ENCODE peak calls at places on chromosomes 5 and 9, in seven cellular contexts. B is endothelial cell, A is thoracic aorta, J is bronchial epithelial cell, X is heart right ventricle, W is WTC11, K is astrocyte of the spinal cord. L is an unnamed sample.

GRCh38 chr9:129936222-129936621 is 101.0 kb downstream of the USP20 start:
- DNase-seq in B (no peak), A (no peak), J (no peak), X (no peak), W (peak; percentile 24), K (no peak), L (no peak)

GRCh38 chr5:61597684-61598083 is 265.6 kb downstream of the ZSWIM6 start:
- DNase-seq in B (no peak), A (no peak), J (no peak), X (no peak), W (no peak), K (no peak), L (no peak)

GRCh38 chr9:87880116-87880515 is 2.6 kb upstream of the SPATA31E1 start:
- DNase-seq in B (no peak), A (no peak), J (no peak), X (no peak), W (no peak), K (no peak), L (peak; percentile 49)

GRCh38 chr9:7318920-7319319 is 480.7 kb downstream of the DMAC1 start:
- DNase-seq in B (no peak), A (no peak), J (no peak), X (no peak), W (no peak), K (no peak), L (peak; percentile 22)

GRCh38 chr9:129322641-129323375 is 144.7 kb upstream of the IER5L start:
- DNase-seq in B (no peak), A (no peak), J (no peak), X (no peak), W (no peak), K (no peak), L (no peak)

GRCh38 chr5:112604741-112605390 is 132.8 kb upstream of the APC start:
- DNase-seq in B (no peak), A (no peak), J (peak; percentile 9), X (no peak), W (no peak), K (no peak), L (peak; percentile 4)

GRCh38 chr5:147393866-147394265 is 116.0 kb downstream of the DPYSL3 start:
- DNase-seq in B (peak; percentile 37), A (no peak), J (no peak), X (peak; percentile 16), W (peak; percentile 83), K (no peak), L (no peak)

GRCh38 chr5:154620406-154620805 is 134.8 kb upstream of the LARP1 start:
- DNase-seq in B (no peak), A (no peak), J (no peak), X (no peak), W (no peak), K (no peak), L (no peak)

GRCh38 chr5:180718810-180719453 is 20.9 kb downstream of the OR2Y1 start:
- DNase-seq in B (peak; percentile 52), A (no peak), J (peak; percentile 28), X (no peak), W (no peak), K (peak; percentile 29), L (peak; percentile 62)

GRCh38 chr5:14767942-14768837 is 103.4 kb downstream of the ANKH start:
- DNase-seq in B (no peak), A (no peak), J (peak; percentile 65), X (no peak), W (no peak), K (no peak), L (no peak)

GRCh38 chr5:34927785-34928184 is 1.6 kb upstream of the DNAJC21 start:
- DNase-seq in B (no peak), A (no peak), J (no peak), X (no peak), W (no peak), K (no peak), L (no peak)

GRCh38 chr5:8740595-8740994 is 805.3 kb downstream of the SEMA5A start:
- DNase-seq in B (no peak), A (no peak), J (no peak), X (no peak), W (no peak), K (no peak), L (no peak)

GRCh38 chr5:55176176-55176818 is 3.3 kb upstream of the CDC20B start:
- DNase-seq in B (peak; percentile 59), A (no peak), J (peak; percentile 23), X (peak; percentile 30), W (peak; percentile 88), K (no peak), L (no peak)
- TF ChIP-seq CTCF in B (peak; percentile 13), A (no peak), J (peak; percentile 27), X (peak; percentile 32), W (no peak), K (peak; percentile 25), L (no peak)

GRCh38 chr9:90891656-90892055 is 90.0 kb downstream of the SYK start:
- DNase-seq in B (no peak), A (no peak), J (no peak), X (no peak), W (no peak), K (no peak), L (no peak)

GRCh38 chr9:90888941-90889340 is 87.3 kb downstream of the SYK start:
- DNase-seq in B (no peak), A (no peak), J (no peak), X (no peak), W (no peak), K (no peak), L (no peak)

GRCh38 chr9:90893706-90894105 is 92.1 kb downstream of the SYK start:
- DNase-seq in B (no peak), A (no peak), J (no peak), X (no peak), W (no peak), K (no peak), L (no peak)

GRCh38 chr9:90894956-90895687 is 93.5 kb downstream of the SYK start:
- DNase-seq in B (peak; percentile 47), A (no peak), J (no peak), X (no peak), W (peak; percentile 49), K (no peak), L (peak; percentile 35)

DNA sequence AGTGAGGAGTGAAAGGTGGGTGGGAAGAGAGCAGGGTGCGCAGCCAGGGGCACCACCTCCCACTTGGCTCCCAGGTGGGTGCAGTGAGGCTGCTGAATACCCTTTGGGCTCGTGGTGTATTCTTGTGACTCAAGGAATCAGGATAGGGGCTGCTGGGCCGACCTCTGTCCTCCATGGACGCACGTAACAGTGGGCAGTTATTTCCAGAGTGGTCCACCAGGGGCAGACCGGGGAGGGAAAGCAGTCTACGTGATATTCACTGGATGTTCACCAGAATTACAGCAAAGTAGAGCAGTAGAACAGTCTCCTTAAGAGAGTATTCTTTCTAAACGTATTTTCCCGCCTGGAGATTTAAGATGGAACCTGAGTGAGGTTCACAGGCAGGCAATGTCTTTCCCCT is 88.5 kb downstream of the SYK start:
- DNase-seq in B (peak; percentile 48), A (no peak), J (no peak), X (no peak), W (peak; percentile 54), K (no peak), L (no peak)
- TF ChIP-seq CTCF in B (peak; percentile 55), A (no peak), J (no peak), X (no peak), W (peak; percentile 25), K (peak; percentile 9), L (peak; percentile 18)

DNA sequence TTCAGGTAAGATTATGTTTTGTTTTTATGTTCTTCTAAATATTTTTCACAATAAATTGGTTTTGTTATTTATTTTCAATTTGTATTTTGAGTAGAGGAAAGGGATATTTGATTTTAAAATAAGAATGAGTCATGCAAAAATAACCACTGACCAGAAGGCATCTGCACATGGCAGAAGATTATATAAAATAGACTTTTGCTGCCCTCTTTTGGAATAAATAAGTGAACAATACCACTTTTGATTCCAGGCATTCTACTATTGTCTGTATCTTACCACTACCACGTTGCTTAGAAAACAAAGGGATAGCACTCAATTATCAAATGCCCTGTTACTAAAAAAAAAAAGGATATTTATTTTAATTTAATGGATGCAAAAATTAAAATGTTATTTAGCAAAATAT is 227.3 kb upstream of the ITGA1 start:
- DNase-seq in B (no peak), A (no peak), J (peak; percentile 34), X (no peak), W (no peak), K (peak; percentile 4), L (peak; percentile 23)
- TF ChIP-seq CTCF in B (no peak), A (no peak), J (no peak), X (no peak), W (no peak), K (no peak), L (no peak)

GRCh38 chr5:133589286-133589685 is 23.1 kb downstream of the FSTL4 start:
- DNase-seq in B (no peak), A (no peak), J (no peak), X (no peak), W (no peak), K (no peak), L (no peak)
- TF ChIP-seq CTCF in B (no peak), A (no peak), J (no peak), X (no peak), W (no peak), K (no peak), L (peak; percentile 5)

DNA sequence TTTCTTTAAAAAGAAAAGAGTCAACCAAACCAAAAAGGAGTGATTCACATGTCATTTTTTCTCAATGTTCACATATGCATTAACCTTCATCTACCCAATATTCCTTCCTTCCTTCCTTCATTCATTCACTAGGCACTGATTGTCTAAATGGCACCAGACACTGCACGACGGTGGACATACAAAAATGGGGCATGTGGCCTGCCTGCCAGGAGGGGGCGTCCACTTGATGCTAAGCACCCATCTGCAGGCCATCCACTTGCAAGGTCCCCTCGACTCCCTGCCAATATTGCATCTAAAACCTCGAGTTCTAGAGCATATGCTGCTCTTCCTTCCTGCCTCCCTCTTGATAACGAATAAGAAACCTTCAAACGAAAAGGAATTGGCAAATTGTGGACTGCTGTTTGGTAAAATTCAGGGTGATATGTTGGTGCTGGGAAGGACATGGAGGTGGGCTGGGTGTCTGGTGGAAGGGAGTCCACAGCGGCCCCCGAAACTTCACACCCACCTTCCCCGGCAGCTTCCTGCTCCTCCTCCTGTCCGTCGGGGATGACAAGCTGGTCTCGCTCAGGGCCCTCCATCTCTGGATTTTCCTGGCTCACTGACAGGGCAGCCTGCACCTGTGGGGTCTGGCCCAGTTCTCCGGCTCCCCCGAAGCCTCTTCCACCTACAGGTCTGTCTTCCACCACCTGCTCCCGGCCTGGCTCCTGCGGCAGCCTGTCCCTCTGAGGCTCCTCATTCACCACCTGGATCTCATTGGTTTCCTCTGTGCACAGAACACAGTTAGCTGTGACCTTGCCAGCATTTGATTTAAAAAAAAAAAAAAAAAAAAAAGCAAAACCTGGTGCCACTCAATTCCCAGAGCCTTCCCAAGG is 64.3 kb downstream of the GOLM1 start:
- DNase-seq in B (peak; percentile 69), A (no peak), J (peak; percentile 17), X (no peak), W (peak; percentile 75), K (peak; percentile 55), L (peak; percentile 74)
- TF ChIP-seq CTCF in B (peak; percentile 67), A (no peak), J (peak; percentile 60), X (peak; percentile 32), W (peak; percentile 60), K (peak; percentile 77), L (peak; percentile 77)